ENCODE peak calls at places on chromosomes 1 and 21, in five cellular contexts. F, I, X, H and S are unnamed samples.
A peak's percentile ranks its signal among the peaks of the same experiment; 100 is the strongest.

GRCh38 chr1:218371927-218372672 is 27.0 kb downstream of the TGFB2 start:
- DNase-seq in I (no peak), X (no peak), H (no peak), F (peak; percentile 71), S (no peak)

GRCh38 chr1:10471411-10472219 is 714 bp downstream of the DFFA start:
- DNase-seq in I (peak; percentile 26), H (no peak), F (no peak), X (peak; percentile 28), S (no peak)

GRCh38 chr21:42850866-42851391 is 28.4 kb downstream of the WDR4 start:
- DNase-seq in F (no peak), H (no peak), X (peak; percentile 54), I (peak; percentile 32), S (no peak)

GRCh38 chr1:66316464-66317155 is 217.3 kb upstream of the SGIP1 start:
- DNase-seq in I (no peak), H (no peak), X (no peak), F (no peak), S (no peak)

GRCh38 chr1:162548170-162548569 is 13.4 kb upstream of the UAP1 start:
- DNase-seq in F (no peak), X (no peak), H (no peak), I (no peak), S (no peak)

GRCh38 chr1:92480200-92480812 is 6.4 kb downstream of the GFI1 start:
- DNase-seq in X (no peak), H (no peak), F (no peak), I (no peak), S (peak; percentile 90)

GRCh38 chr1:98749152-98749756 is 87.7 kb downstream of the SNX7 start:
- DNase-seq in I (peak; percentile 1), F (peak; percentile 35), H (no peak), X (no peak), S (no peak)

GRCh38 chr21:30408782-30409494 is 13.1 kb downstream of the KRTAP13-1 start:
- DNase-seq in F (peak; percentile 4), I (peak; percentile 81), X (peak; percentile 20), H (no peak), S (peak; percentile 69)

GRCh38 chr1:93999806-94000205 is 90.6 kb upstream of the GCLM start:
- DNase-seq in F (no peak), X (no peak), I (no peak), H (no peak), S (no peak)

GRCh38 chr1:245085508-245086095 is 69.2 kb upstream of the KIF26B start:
- DNase-seq in X (peak; percentile 14), F (no peak), I (peak; percentile 96), H (no peak), S (no peak)

GRCh38 chr1:9410737-9411297 is 118.1 kb downstream of the SPSB1 start:
- DNase-seq in H (no peak), F (peak; percentile 62), I (no peak), X (peak; percentile 46), S (no peak)

GRCh38 chr1:18118491-18118890 is 10.9 kb downstream of the IGSF21 start:
- DNase-seq in H (no peak), X (no peak), F (no peak), I (no peak), S (no peak)

GRCh38 chr1:30895382-30895941 is 13.1 kb downstream of the SDC3 start:
- DNase-seq in F (no peak), I (no peak), H (no peak), X (no peak), S (no peak)

GRCh38 chr21:45293726-45294401 is 6.2 kb upstream of the POFUT2 start:
- DNase-seq in H (no peak), I (no peak), X (no peak), F (no peak), S (no peak)

GRCh38 chr1:177023710-177024109 is 140.8 kb downstream of the ASTN1 start:
- DNase-seq in F (no peak), X (no peak), H (no peak), I (no peak), S (no peak)

GRCh38 chr1:223248787-223249175 is 105.7 kb upstream of the TLR5 start:
- DNase-seq in F (peak; percentile 84), X (peak; percentile 47), I (no peak), H (peak; percentile 29), S (no peak)

GRCh38 chr1:200837931-200838571 is 34.7 kb upstream of the GPR25 start:
- DNase-seq in X (no peak), F (peak; percentile 7), I (no peak), H (no peak), S (no peak)

GRCh38 chr1:116966791-116967190 is 34.8 kb upstream of the CD101 start:
- DNase-seq in X (no peak), F (no peak), H (no peak), I (no peak), S (no peak)

GRCh38 chr1:5727871-5728643 is 264.2 kb downstream of the NPHP4 start:
- DNase-seq in X (peak; percentile 17), I (no peak), H (no peak), F (peak; percentile 33), S (peak; percentile 63)

GRCh38 chr21:44817914-44818635 is at the start of gene SUMO3:
- DNase-seq in X (peak; percentile 82), F (peak; percentile 24), I (peak; percentile 69), H (peak; percentile 76), S (no peak)

GRCh38 chr1:11999236-11999635 is 19.0 kb downstream of the MFN2 start:
- DNase-seq in F (no peak), I (no peak), H (no peak), X (no peak), S (no peak)

GRCh38 chr1:35570589-35571137 is 2.5 kb upstream of the TFAP2E start:
- DNase-seq in X (no peak), H (no peak), I (no peak), F (no peak), S (no peak)